ENCODE peak calls at places on chromosomes 1 and 21, in nine cellular contexts. M is pancreas, K is T-helper 17 cell, E is iris pigment epithelial cell, H is mesenteric fat pad, T is brain microvascular endothelial cell, Q is GM06990, U is cardiac fibroblast, A is AG09309. R is an unnamed sample.
A peak's percentile ranks its signal among the peaks of the same experiment; 100 is the strongest.

GRCh38 chr1:109112652-109113285 is 1.1 kb upstream of the ELAPOR1 start:
- DNase-seq in T (peak; percentile 93), M (peak; percentile 99), E (peak; percentile 83), K (peak; percentile 95), A (peak; percentile 46), H (peak; percentile 99), Q (peak; percentile 81), U (peak; percentile 92), R (peak; percentile 87)

GRCh38 chr1:156797212-156797871 is 19.3 kb downstream of the SH2D2A start:
- DNase-seq in K (peak; percentile 53), E (peak; percentile 69), M (no peak), Q (no peak), A (no peak), U (peak; percentile 57), T (peak; percentile 47), H (peak; percentile 59), R (peak; percentile 75)

GRCh38 chr1:221987860-221988520 is 246.1 kb upstream of the DUSP10 start:
- DNase-seq in U (peak; percentile 62), T (peak; percentile 81), M (no peak), K (no peak), A (no peak), Q (no peak), H (no peak), E (peak; percentile 83), R (no peak)

GRCh38 chr1:228039006-228039481 is 32.2 kb downstream of the WNT3A start:
- DNase-seq in K (no peak), E (no peak), A (no peak), U (no peak), M (peak; percentile 38), H (peak; percentile 67), T (no peak), Q (no peak), R (no peak)

GRCh38 chr1:8343464-8344001 is 25.6 kb downstream of the SLC45A1 start:
- DNase-seq in U (peak; percentile 96), T (peak; percentile 94), H (no peak), M (no peak), Q (no peak), E (peak; percentile 97), A (peak; percentile 80), K (no peak), R (peak; percentile 36)

GRCh38 chr1:39639333-39640130 is at the start of gene HEYL:
- DNase-seq in T (peak; percentile 42), Q (peak; percentile 39), U (peak; percentile 37), A (no peak), K (peak; percentile 22), H (peak; percentile 94), E (peak; percentile 42), M (peak; percentile 96), R (no peak)

GRCh38 chr1:9284061-9284460 is 8.6 kb upstream of the SPSB1 start:
- DNase-seq in H (no peak), A (no peak), T (no peak), E (no peak), Q (no peak), K (no peak), U (no peak), M (no peak), R (no peak)

GRCh38 chr1:174352117-174352516 is 95.6 kb upstream of the GPR52 start:
- DNase-seq in A (no peak), Q (no peak), T (no peak), M (no peak), H (no peak), U (no peak), K (no peak), E (peak; percentile 62), R (no peak)

GRCh38 chr1:14263207-14263606 is 335.3 kb upstream of the KAZN start:
- DNase-seq in M (no peak), T (no peak), U (no peak), K (no peak), H (no peak), E (no peak), Q (no peak), A (no peak), R (no peak)

GRCh38 chr1:237279629-237280028 is 237.6 kb downstream of the RYR2 start:
- DNase-seq in E (no peak), H (no peak), M (no peak), T (no peak), A (no peak), K (no peak), Q (no peak), U (no peak), R (no peak)

GRCh38 chr1:54421101-54421504 is 14.9 kb upstream of the SSBP3 start:
- DNase-seq in T (no peak), H (no peak), U (no peak), M (no peak), E (no peak), A (no peak), Q (no peak), K (no peak), R (no peak)

GRCh38 chr1:156379420-156380165 is 10.6 kb downstream of the RHBG start:
- DNase-seq in U (peak; percentile 15), M (no peak), E (no peak), T (no peak), A (no peak), Q (no peak), K (no peak), H (no peak), R (no peak)

GRCh38 chr1:211490821-211491415 is 1.0 kb downstream of the RD3 start:
- DNase-seq in H (no peak), M (no peak), U (no peak), E (no peak), A (no peak), K (no peak), T (no peak), Q (no peak), R (no peak)

GRCh38 chr1:238101923-238102322 is 211.2 kb upstream of the ZP4 start:
- DNase-seq in M (no peak), Q (no peak), A (no peak), H (no peak), T (no peak), E (no peak), K (no peak), U (no peak), R (no peak)

GRCh38 chr1:155971910-155972809 is 6.2 kb downstream of the ARHGEF2 start:
- DNase-seq in K (no peak), Q (no peak), T (no peak), A (no peak), H (no peak), U (no peak), E (no peak), M (no peak), R (no peak)

GRCh38 chr1:28668956-28669719 is 554 bp downstream of the GMEB1 start:
- DNase-seq in U (peak; percentile 79), E (peak; percentile 44), K (peak; percentile 21), Q (peak; percentile 83), M (no peak), T (peak; percentile 12), H (no peak), A (no peak), R (peak; percentile 56)

GRCh38 chr1:243471754-243472725 is 216.2 kb downstream of the SDCCAG8 start:
- DNase-seq in A (no peak), U (no peak), K (no peak), E (peak; percentile 42), Q (no peak), T (no peak), H (no peak), M (no peak), R (peak; percentile 75)

GRCh38 chr1:208100906-208101305 is 143.3 kb downstream of the PLXNA2 start:
- DNase-seq in T (peak; percentile 63), K (no peak), E (peak; percentile 61), A (no peak), U (peak; percentile 65), H (no peak), M (no peak), Q (no peak), R (no peak)

GRCh38 chr1:79220509-79220908 is 214.0 kb upstream of the ADGRL4 start:
- DNase-seq in T (no peak), H (no peak), Q (no peak), U (no peak), K (no peak), E (no peak), A (no peak), M (no peak), R (no peak)

GRCh38 chr1:224592636-224593579 is 23.2 kb upstream of the CNIH3 start:
- DNase-seq in T (peak; percentile 84), H (no peak), A (peak; percentile 79), K (no peak), E (peak; percentile 87), M (no peak), Q (peak; percentile 7), U (peak; percentile 89), R (no peak)

GRCh38 chr21:17492415-17493168 is 20.3 kb upstream of the CXADR start:
- DNase-seq in T (no peak), M (no peak), A (no peak), E (peak; percentile 34), H (no peak), K (no peak), Q (no peak), U (peak; percentile 2), R (no peak)

GRCh38 chr1:8831329-8831728 is 13.9 kb upstream of the RERE start:
- DNase-seq in K (no peak), H (no peak), T (no peak), U (peak; percentile 50), M (no peak), E (no peak), A (no peak), Q (no peak), R (no peak)

GRCh38 chr1:150620919-150621318 is 8.5 kb downstream of the ENSA start:
- DNase-seq in A (no peak), K (no peak), U (no peak), T (no peak), H (no peak), M (no peak), Q (no peak), E (no peak), R (no peak)

GRCh38 chr21:17726047-17726446 is 93.1 kb downstream of the C21orf91 start:
- DNase-seq in H (no peak), U (no peak), E (peak; percentile 17), T (no peak), K (no peak), M (no peak), A (no peak), Q (no peak), R (no peak)

R was measured in endothelial cell of umbilical vein.